ENCODE peak calls at places on chromosomes 16 and 17, in nine cellular contexts. Q is Ammon's horn; A is ascending aorta; P is T follicular helper cell; S is NCI-H1930; K is ovary; H is GM18507; Y is activated CD4-positive, alpha-beta memory T cell treated with anti-CD3 and anti-CD28 coated beads for 36 hours; R is B cell. M is an unnamed sample.

GRCh38 chr17:48497103-48497502 is 33.7 kb downstream of the HOXB1 start:
- DNase-seq in Q (no peak), A (no peak), P (no peak), S (no peak), K (no peak), H (no peak), Y (no peak), R (no peak), M (no peak)

GRCh38 chr16:5845046-5845445 is 747.5 kb upstream of the EEF2KMT start:
- DNase-seq in Q (no peak), A (no peak), P (no peak), S (no peak), K (no peak), H (no peak), Y (no peak), R (no peak), M (no peak)

GRCh38 chr17:1714980-1715802 is 5.0 kb upstream of the TLCD2 start:
- DNase-seq in Q (no peak), A (peak), P (no peak), S (no peak), K (peak), H (no peak), Y (peak), R (no peak), M (peak)

GRCh38 chr16:58331024-58331707 is 36.3 kb upstream of the PRSS54 start:
- DNase-seq in Q (no peak), A (no peak), P (no peak), S (no peak), K (no peak), H (no peak), Y (no peak), R (no peak), M (no peak)

GRCh38 chr17:45279898-45280297 is 18.0 kb upstream of the SPATA32 start:
- DNase-seq in Q (no peak), A (no peak), P (no peak), S (no peak), K (no peak), H (no peak), Y (no peak), R (no peak), M (no peak)

GRCh38 chr17:56656961-56657360 is 63.5 kb downstream of the NOG start:
- DNase-seq in Q (no peak), A (no peak), P (no peak), S (no peak), K (no peak), H (no peak), Y (no peak), R (no peak), M (no peak)

GRCh38 chr17:7190276-7190917 is 11.2 kb upstream of the ASGR1 start:
- DNase-seq in Q (no peak), A (no peak), P (no peak), S (no peak), K (no peak), H (no peak), Y (no peak), R (no peak), M (no peak)

GRCh38 chr17:29555840-29556239 is 11.0 kb downstream of the ABHD15 start:
- DNase-seq in Q (no peak), A (no peak), P (no peak), S (no peak), K (no peak), H (no peak), Y (no peak), R (no peak), M (no peak)

GRCh38 chr16:53052519-53053501 is at the start of gene CHD9NB:
- DNase-seq in Q (no peak), A (no peak), P (no peak), S (no peak), K (no peak), H (no peak), Y (peak), R (no peak), M (peak)

GRCh38 chr17:40022961-40023541 is 7.8 kb downstream of the CSF3 start:
- DNase-seq in Q (no peak), A (no peak), P (no peak), S (no peak), K (no peak), H (no peak), Y (no peak), R (no peak), M (no peak)

GRCh38 chr17:72143245-72143644 is 22.4 kb downstream of the SOX9 start:
- DNase-seq in Q (no peak), A (no peak), P (no peak), S (no peak), K (no peak), H (no peak), Y (no peak), R (no peak), M (no peak)

GRCh38 chr16:89864421-89864820 is 9.0 kb upstream of the TCF25 start:
- DNase-seq in Q (no peak), A (no peak), P (no peak), S (no peak), K (no peak), H (no peak), Y (peak), R (no peak), M (no peak)

GRCh38 chr16:86905302-86905701 is 327.0 kb downstream of the FOXL1 start:
- DNase-seq in Q (no peak), A (no peak), P (no peak), S (no peak), K (no peak), H (no peak), Y (no peak), R (no peak), M (no peak)

GRCh38 chr17:78864117-78864516 is 23.5 kb upstream of the USP36 start:
- DNase-seq in Q (no peak), A (no peak), P (no peak), S (no peak), K (no peak), H (no peak), Y (no peak), R (no peak), M (no peak)

GRCh38 chr17:43891851-43892671 is 15.3 kb downstream of the MPP2 start:
- DNase-seq in Q (no peak), A (no peak), P (no peak), S (no peak), K (no peak), H (no peak), Y (no peak), R (no peak), M (no peak)

GRCh38 chr17:66701462-66701861 is 133.5 kb upstream of the CACNG5 start:
- DNase-seq in Q (no peak), A (no peak), P (no peak), S (no peak), K (no peak), H (no peak), Y (no peak), R (no peak), M (no peak)

GRCh38 chr17:980406-981291 is 1.1 kb upstream of the NXN start:
- DNase-seq in Q (peak), A (no peak), P (peak), S (peak), K (peak), H (peak), Y (peak), R (peak), M (peak)

GRCh38 chr16:67349172-67349571 is 22.6 kb downstream of the LRRC36 start:
- DNase-seq in Q (no peak), A (no peak), P (no peak), S (no peak), K (no peak), H (no peak), Y (no peak), R (no peak), M (no peak)

GRCh38 chr17:57084802-57085447 is at the start of gene AKAP1:
- DNase-seq in Q (peak), A (peak), P (peak), S (peak), K (peak), H (peak), Y (peak), R (peak), M (peak)